ENCODE peak calls at places on chromosomes 3 and 15, in four cellular contexts. One of them, this sample, is unnamed. For H3K27me3, the result is how much of the 10 kb centered on the place peaks cover.

GRCh38 chr3:100257601-100258000 is 3.2 kb upstream of the TBC1D23 start:
- DNase-seq in H1: no peak
- DNase-seq in endodermal cell: no peak
- DNase-seq in MM.1S: no peak
- DNase-seq in this sample: no peak

GRCh38 chr3:134463676-134464611 is 21.8 kb downstream of the ANAPC13 start:
- DNase-seq in H1: peak
- DNase-seq in endodermal cell: peak
- DNase-seq in MM.1S: no peak
- DNase-seq in this sample: peak

GRCh38 chr3:13710251-13710650 is 161.3 kb downstream of the FBLN2 start:
- DNase-seq in H1: no peak
- DNase-seq in endodermal cell: peak
- DNase-seq in MM.1S: no peak
- DNase-seq in this sample: no peak

GRCh38 chr3:40887012-40887411 is 312.3 kb upstream of the CTNNB1 start:
- DNase-seq in H1: no peak
- DNase-seq in endodermal cell: no peak
- DNase-seq in MM.1S: no peak
- DNase-seq in this sample: no peak

GRCh38 chr3:59267021-59267420 is 217.2 kb upstream of the CFAP20DC start:
- DNase-seq in H1: no peak
- DNase-seq in endodermal cell: no peak
- DNase-seq in MM.1S: no peak
- DNase-seq in this sample: no peak

GRCh38 chr3:30691249-30691880 is 85.0 kb downstream of the TGFBR2 start:
- DNase-seq in H1: no peak
- DNase-seq in endodermal cell: no peak
- DNase-seq in MM.1S: no peak
- DNase-seq in this sample: no peak

GRCh38 chr15:29854413-29854812 is 32.1 kb upstream of the TJP1 start:
- DNase-seq in H1: no peak
- DNase-seq in endodermal cell: no peak
- DNase-seq in MM.1S: no peak
- DNase-seq in this sample: no peak

GRCh38 chr3:172892158-172892557 is 141.6 kb downstream of the ECT2 start:
- DNase-seq in H1: no peak
- DNase-seq in endodermal cell: no peak
- DNase-seq in MM.1S: no peak
- DNase-seq in this sample: no peak

GRCh38 chr15:82969353-82969752 is 16.7 kb upstream of the RAMAC start:
- DNase-seq in H1: no peak
- DNase-seq in endodermal cell: no peak
- DNase-seq in MM.1S: no peak
- DNase-seq in this sample: no peak

GRCh38 chr3:41880387-41880786 is 81.5 kb downstream of the ULK4 start:
- DNase-seq in H1: no peak
- DNase-seq in endodermal cell: no peak
- DNase-seq in MM.1S: no peak
- DNase-seq in this sample: no peak

GRCh38 chr15:88878720-88879184 is 16.6 kb downstream of the HAPLN3 start:
- DNase-seq in H1: no peak
- DNase-seq in endodermal cell: peak
- DNase-seq in MM.1S: peak
- DNase-seq in this sample: no peak

GRCh38 chr3:193782280-193782654 is 189.3 kb downstream of the OPA1 start:
- DNase-seq in H1: no peak
- DNase-seq in endodermal cell: peak
- DNase-seq in MM.1S: no peak
- DNase-seq in this sample: no peak

GRCh38 chr3:184366619-184367321 is 5.3 kb downstream of the POLR2H start:
- DNase-seq in H1: no peak
- DNase-seq in endodermal cell: no peak
- DNase-seq in MM.1S: no peak
- DNase-seq in this sample: no peak

GRCh38 chr15:57560976-57561711 is 30.6 kb upstream of the MYZAP start:
- DNase-seq in H1: no peak
- DNase-seq in endodermal cell: peak
- DNase-seq in MM.1S: peak
- DNase-seq in this sample: no peak

GRCh38 chr15:78107471-78107870 is 15.1 kb downstream of the SH2D7 start:
- DNase-seq in H1: no peak
- DNase-seq in endodermal cell: no peak
- DNase-seq in MM.1S: no peak
- DNase-seq in this sample: no peak

GRCh38 chr15:55774113-55774970 is 31.4 kb upstream of the PRTG start:
- DNase-seq in H1: no peak
- DNase-seq in endodermal cell: peak
- DNase-seq in MM.1S: peak
- DNase-seq in this sample: no peak

GRCh38 chr15:78527325-78527724 is 12.9 kb upstream of the PSMA4 start:
- DNase-seq in H1: no peak
- DNase-seq in endodermal cell: no peak
- DNase-seq in MM.1S: peak
- DNase-seq in this sample: no peak

GRCh38 chr15:74730619-74731316 is 5.4 kb upstream of the CYP1A1 start:
- DNase-seq in H1: no peak
- DNase-seq in endodermal cell: no peak
- DNase-seq in MM.1S: no peak
- DNase-seq in this sample: no peak

GRCh38 chr3:38165722-38166387 is 518 bp downstream of the OXSR1 start:
- DNase-seq in H1: no peak
- DNase-seq in endodermal cell: peak
- DNase-seq in MM.1S: no peak
- DNase-seq in this sample: no peak

GRCh38 chr3:174863488-174863887 is 4.4 kb downstream of the NAALADL2 start:
- DNase-seq in H1: no peak
- DNase-seq in endodermal cell: no peak
- DNase-seq in MM.1S: no peak
- DNase-seq in this sample: no peak

GRCh38 chr3:36596411-36596810 is 167.9 kb downstream of the DCLK3 start:
- DNase-seq in H1: no peak
- DNase-seq in endodermal cell: no peak
- DNase-seq in MM.1S: no peak
- DNase-seq in this sample: no peak

GRCh38 chr3:45976191-45977091 is 19.2 kb downstream of the FYCO1 start:
- DNase-seq in H1: no peak
- DNase-seq in endodermal cell: no peak
- DNase-seq in MM.1S: no peak
- DNase-seq in this sample: no peak

GRCh38 chr3:138005627-138006026 is 4.3 kb upstream of the CLDN18 start:
- DNase-seq in H1: no peak
- DNase-seq in endodermal cell: no peak
- DNase-seq in MM.1S: no peak
- DNase-seq in this sample: no peak

GRCh38 chr3:69319652-69320051 is 66.2 kb downstream of the FRMD4B start:
- DNase-seq in H1: no peak
- DNase-seq in endodermal cell: no peak
- DNase-seq in MM.1S: no peak
- DNase-seq in this sample: no peak

GRCh38 chr3:143847787-143848631 is at the start of gene SLC9A9:
- DNase-seq in H1: no peak
- DNase-seq in endodermal cell: peak
- DNase-seq in MM.1S: peak
- DNase-seq in this sample: no peak

GRCh38 chr15:45794768-45795486 is 160.1 kb downstream of the SQOR start:
- DNase-seq in H1: no peak
- DNase-seq in endodermal cell: no peak
- DNase-seq in MM.1S: no peak
- DNase-seq in this sample: no peak

DNA sequence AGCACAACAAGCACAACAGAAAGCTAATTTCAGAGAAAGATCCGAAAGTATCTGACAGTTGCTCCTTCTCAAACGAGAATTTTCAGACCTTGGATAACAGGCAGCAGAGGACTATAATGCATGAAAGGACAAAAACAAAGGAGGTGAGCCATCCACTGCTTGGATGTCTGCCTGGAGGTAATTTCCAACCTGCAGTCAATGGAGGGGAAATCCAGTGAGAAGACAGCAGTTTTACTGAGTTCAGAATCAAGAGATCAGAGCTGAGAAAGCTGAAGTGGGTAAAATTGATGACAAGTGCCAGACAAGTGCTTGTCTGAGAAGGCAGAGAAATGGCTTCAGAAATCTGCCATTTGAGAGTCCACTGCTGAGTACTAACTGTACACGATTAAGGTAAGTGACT is 22.1 kb downstream of the UBE3A start:
- DNase-seq in H1: no peak
- DNase-seq in endodermal cell: no peak
- DNase-seq in MM.1S: peak
- DNase-seq in this sample: no peak
- H3K4me3 ChIP-seq in H1: no peak
- H3K4me3 ChIP-seq in endodermal cell: no peak
- H3K4me3 ChIP-seq in MM.1S: peak
- H3K4me3 ChIP-seq in this sample: no peak

GRCh38 chr15:68644088-68644904 is 65.5 kb downstream of the CORO2B start:
- DNase-seq in H1: no peak
- DNase-seq in endodermal cell: peak
- DNase-seq in MM.1S: no peak
- DNase-seq in this sample: no peak
- H3K27ac ChIP-seq in H1: no peak
- H3K27ac ChIP-seq in endodermal cell: no peak
- H3K27ac ChIP-seq in MM.1S: no peak
- H3K27ac ChIP-seq in this sample: no peak

GRCh38 chr15:72852268-72852667 is 68.7 kb upstream of the ADPGK start:
- DNase-seq in H1: no peak
- DNase-seq in endodermal cell: no peak
- DNase-seq in MM.1S: no peak
- DNase-seq in this sample: no peak

GRCh38 chr15:72855791-72856190 is 72.2 kb upstream of the ADPGK start:
- DNase-seq in H1: no peak
- DNase-seq in endodermal cell: no peak
- DNase-seq in MM.1S: no peak
- DNase-seq in this sample: no peak

GRCh38 chr15:72847806-72848205 is 64.2 kb upstream of the ADPGK start:
- DNase-seq in H1: no peak
- DNase-seq in endodermal cell: no peak
- DNase-seq in MM.1S: no peak
- DNase-seq in this sample: no peak

GRCh38 chr15:72850833-72851232 is 67.3 kb upstream of the ADPGK start:
- DNase-seq in H1: no peak
- DNase-seq in endodermal cell: no peak
- DNase-seq in MM.1S: no peak
- DNase-seq in this sample: no peak

DNA sequence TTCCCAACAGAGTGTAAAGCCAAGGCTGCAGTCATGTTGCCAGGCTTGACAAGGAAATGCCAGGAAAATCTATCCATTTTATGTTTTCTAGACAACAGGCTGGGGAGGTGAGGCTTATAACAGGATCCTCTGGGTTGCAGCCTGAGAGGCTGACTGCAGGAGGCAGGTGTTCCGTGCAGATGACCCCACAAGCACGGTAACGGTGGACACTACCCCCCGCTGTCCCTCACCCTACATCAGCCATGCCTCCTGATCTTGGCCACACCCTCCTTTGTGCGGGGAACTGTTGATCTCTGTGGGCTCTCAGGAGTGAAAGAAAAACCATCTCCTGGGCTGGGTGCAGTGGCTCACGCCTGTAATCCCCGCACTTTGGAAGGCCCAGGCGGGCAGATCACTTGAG is 68.0 kb upstream of the ADPGK start:
- DNase-seq in H1: no peak
- DNase-seq in endodermal cell: no peak
- DNase-seq in MM.1S: no peak
- DNase-seq in this sample: no peak
- H3K27me3 ChIP-seq in H1: under half
- H3K27me3 ChIP-seq in endodermal cell: under half
- H3K27me3 ChIP-seq in MM.1S: under half
- H3K27me3 ChIP-seq in this sample: under half

GRCh38 chr3:159783780-159784747 is 204.6 kb upstream of the IL12A start:
- DNase-seq in H1: no peak
- DNase-seq in endodermal cell: no peak
- DNase-seq in MM.1S: peak
- DNase-seq in this sample: no peak
- H3K4me3 ChIP-seq in H1: no peak
- H3K4me3 ChIP-seq in endodermal cell: no peak
- H3K4me3 ChIP-seq in MM.1S: peak
- H3K4me3 ChIP-seq in this sample: no peak

DNA sequence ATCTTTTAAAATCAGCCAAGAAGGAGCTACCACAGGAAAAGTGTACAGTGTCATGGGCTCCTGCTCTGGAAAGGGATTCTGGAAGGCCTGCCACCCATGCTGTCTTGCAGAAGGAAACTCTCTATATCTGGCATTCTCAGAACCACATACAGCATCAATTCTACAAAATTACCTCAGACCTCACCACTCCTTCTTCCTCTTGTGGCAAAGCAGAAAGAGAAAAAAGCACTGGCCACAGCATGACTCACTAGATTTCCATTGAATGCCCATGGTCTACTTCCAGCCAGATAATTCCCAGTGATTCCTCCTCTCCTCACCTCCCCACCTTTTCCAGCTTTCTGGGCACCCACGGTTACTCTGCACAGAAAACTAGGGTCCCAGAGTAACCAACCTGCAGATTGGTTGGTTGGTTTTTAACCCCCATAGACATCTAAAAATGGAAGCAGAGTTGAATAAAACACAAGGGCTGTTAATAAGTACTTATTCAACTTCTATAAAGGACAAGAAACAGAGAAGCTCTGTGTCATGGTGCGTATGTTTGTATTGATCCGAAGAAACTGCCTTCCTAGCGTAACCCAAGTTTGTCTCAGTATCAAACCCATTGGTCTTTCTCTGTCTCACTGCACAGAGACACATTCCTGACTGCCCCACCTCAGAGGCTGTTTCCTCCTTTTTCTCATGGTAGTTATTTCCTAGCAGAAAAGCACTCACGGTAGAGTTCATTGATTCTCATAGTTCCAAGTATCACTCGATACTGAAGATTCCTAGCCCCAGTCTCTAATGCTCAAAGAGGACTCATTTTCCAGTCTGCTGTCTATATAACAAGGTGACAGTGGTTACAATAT is 67.7 kb downstream of the LDHAL6B start:
- DNase-seq in H1: no peak
- DNase-seq in endodermal cell: no peak
- DNase-seq in MM.1S: no peak
- DNase-seq in this sample: no peak
- H3K27ac ChIP-seq in H1: no peak
- H3K27ac ChIP-seq in endodermal cell: no peak
- H3K27ac ChIP-seq in MM.1S: no peak
- H3K27ac ChIP-seq in this sample: no peak

GRCh38 chr15:85865070-85865684 is 70.5 kb upstream of the KLHL25 start:
- DNase-seq in H1: peak
- DNase-seq in endodermal cell: peak
- DNase-seq in MM.1S: peak
- DNase-seq in this sample: peak
- H3K27me3 ChIP-seq in H1: under half
- H3K27me3 ChIP-seq in endodermal cell: under half
- H3K27me3 ChIP-seq in MM.1S: under half
- H3K27me3 ChIP-seq in this sample: under half

DNA sequence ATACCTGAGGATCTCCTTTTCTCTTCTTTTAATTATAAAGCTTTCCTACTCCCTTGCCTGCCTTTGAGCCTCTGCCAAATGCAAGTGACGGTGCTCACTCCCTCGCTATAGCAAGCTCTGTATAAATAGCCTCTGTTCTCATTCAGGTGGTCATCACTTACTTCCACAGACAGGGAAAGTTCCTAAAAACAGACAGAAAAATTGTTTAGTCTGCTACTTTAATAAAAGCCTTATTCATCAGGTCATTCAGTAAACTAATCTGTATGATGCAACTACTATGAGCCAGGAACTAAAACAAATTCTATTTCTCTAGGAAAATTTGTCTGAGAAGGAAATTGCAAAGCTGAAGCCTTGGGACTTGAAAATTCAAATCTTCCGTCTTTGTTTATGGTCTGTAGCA is 10.2 kb upstream of the DLG1 start:
- DNase-seq in H1: no peak
- DNase-seq in endodermal cell: no peak
- DNase-seq in MM.1S: no peak
- DNase-seq in this sample: no peak
- H3K4me3 ChIP-seq in H1: no peak
- H3K4me3 ChIP-seq in endodermal cell: no peak
- H3K4me3 ChIP-seq in MM.1S: no peak
- H3K4me3 ChIP-seq in this sample: no peak

This sample was measured in iPS DF 6.9.